ENCODE peak calls at places on chromosomes 2 and 18, in ten cellular contexts. N is BJ, A is fibroblast of mammary gland, P is SK-N-SH, H is endothelial cell, L is lung, I is pancreas, M is A549, F is breast epithelium, K is GM13977. J is an unnamed sample.

GRCh38 chr2:12824304-12824761 is 107.6 kb downstream of the TRIB2 start:
- DNase-seq in F (no peak), K (no peak), N (no peak), M (no peak), P (no peak), A (peak; percentile 34), I (no peak), H (no peak), L (peak; percentile 35), J (no peak)

GRCh38 chr18:41075212-41075611 is 879.8 kb upstream of the PIK3C3 start:
- DNase-seq in M (no peak), K (no peak), A (peak; percentile 67), L (no peak), N (peak; percentile 40), I (no peak), H (no peak), P (no peak), F (no peak), J (peak; percentile 30)

GRCh38 chr2:28199995-28200394 is 192.7 kb upstream of the FOSL2 start:
- DNase-seq in H (no peak), K (no peak), A (peak; percentile 20), I (no peak), N (no peak), M (no peak), L (no peak), P (no peak), F (no peak), J (no peak)

GRCh38 chr18:24459772-24460171 is 665 bp upstream of the HRH4 start:
- DNase-seq in H (no peak), I (no peak), L (no peak), P (no peak), K (no peak), F (no peak), A (no peak), N (no peak), M (no peak), J (no peak)

GRCh38 chr18:74708169-74708568 is 110.5 kb downstream of the ZNF407 start:
- DNase-seq in L (no peak), A (no peak), F (no peak), K (no peak), H (no peak), N (no peak), I (no peak), M (no peak), P (no peak), J (no peak)

GRCh38 chr2:182897137-182897536 is 30.7 kb upstream of the FRZB start:
- DNase-seq in K (no peak), M (no peak), F (no peak), H (no peak), P (no peak), A (peak; percentile 91), L (no peak), I (no peak), N (no peak), J (no peak)

GRCh38 chr18:44799422-44800421 is 119.0 kb downstream of the SETBP1 start:
- DNase-seq in L (no peak), N (no peak), K (no peak), F (no peak), A (no peak), H (no peak), M (no peak), I (peak; percentile 53), P (no peak), J (no peak)

GRCh38 chr2:16405551-16405950 is 260.1 kb downstream of the CYRIA start:
- DNase-seq in F (no peak), I (no peak), L (no peak), N (no peak), P (no peak), A (no peak), M (no peak), K (no peak), H (no peak), J (no peak)

GRCh38 chr2:136319227-136319626 is 201.3 kb upstream of the CXCR4 start:
- DNase-seq in N (no peak), M (no peak), A (no peak), I (no peak), H (no peak), F (no peak), K (no peak), P (no peak), L (no peak), J (no peak)

GRCh38 chr2:136323935-136324334 is 206.0 kb upstream of the CXCR4 start:
- DNase-seq in H (no peak), M (no peak), A (no peak), I (no peak), K (no peak), N (no peak), P (no peak), F (no peak), L (no peak), J (no peak)

GRCh38 chr2:136322436-136322835 is 204.5 kb upstream of the CXCR4 start:
- DNase-seq in F (no peak), K (no peak), N (no peak), I (no peak), P (no peak), M (no peak), L (no peak), A (no peak), H (no peak), J (no peak)

GRCh38 chr2:136323212-136323611 is 205.3 kb upstream of the CXCR4 start:
- DNase-seq in A (no peak), L (no peak), N (no peak), I (no peak), M (no peak), K (no peak), F (no peak), H (no peak), P (no peak), J (no peak)

DNA sequence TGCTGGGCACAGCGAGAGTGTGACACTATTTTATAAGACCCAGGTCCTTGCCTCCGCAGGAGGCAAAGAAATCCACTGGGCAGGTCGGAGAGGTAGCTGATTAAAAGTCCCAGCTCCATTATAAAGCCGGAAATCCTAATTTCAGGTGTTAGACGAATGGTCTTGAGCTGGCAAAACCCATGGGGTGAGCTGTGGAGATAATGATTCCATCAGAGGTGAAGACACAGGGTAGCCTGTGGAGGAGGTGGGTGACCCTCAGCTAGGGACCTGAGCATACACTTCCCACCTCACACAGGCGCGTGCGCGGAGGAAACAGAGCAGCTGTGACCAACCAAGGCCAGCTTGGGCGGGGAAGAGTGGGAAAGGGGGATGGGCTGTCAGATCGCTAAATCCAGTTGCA is 201.7 kb upstream of the CXCR4 start:
- DNase-seq in K (no peak), H (no peak), I (no peak), A (no peak), F (no peak), M (no peak), P (no peak), N (no peak), L (no peak), J (no peak)
- TF ChIP-seq CTCF in K (no peak), H (no peak), I (no peak), A (no peak), F (no peak), M (no peak), P (no peak), N (no peak), L (no peak), J (no peak)

DNA sequence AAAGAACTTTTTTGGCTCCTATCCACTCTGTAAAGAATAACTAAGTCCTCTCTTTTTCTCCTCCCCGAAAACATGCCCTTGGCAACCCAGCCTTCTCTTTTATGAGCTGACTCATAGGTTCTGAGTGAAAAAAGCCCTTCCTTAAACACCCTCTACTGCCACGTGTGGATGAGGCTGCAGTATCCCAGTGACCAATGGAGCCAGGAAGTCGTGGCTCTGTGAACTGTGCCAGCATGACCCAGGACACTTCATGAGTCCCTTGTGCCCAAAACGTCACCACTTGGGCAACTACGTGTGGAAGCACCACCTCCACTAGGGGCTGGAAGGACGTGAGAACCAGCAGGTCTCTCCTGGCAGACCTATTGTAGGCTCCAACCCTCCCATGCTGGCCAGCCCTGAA is 349.6 kb downstream of the TNS1 start:
- DNase-seq in I (no peak), P (no peak), F (peak; percentile 81), H (no peak), M (peak; percentile 58), N (peak; percentile 95), L (peak; percentile 40), K (no peak), A (peak; percentile 88), J (no peak)
- TF ChIP-seq CTCF in I (no peak), P (peak; percentile 14), F (peak; percentile 35), H (no peak), M (no peak), N (peak; percentile 40), L (no peak), K (no peak), A (no peak), J (no peak)

GRCh38 chr2:195756218-195756941 is 99.4 kb downstream of the SLC39A10 start:
- DNase-seq in A (peak; percentile 36), H (no peak), N (no peak), F (no peak), M (no peak), I (no peak), P (no peak), L (no peak), K (no peak), J (no peak)

GRCh38 chr2:195758846-195759245 is 101.8 kb downstream of the SLC39A10 start:
- DNase-seq in H (no peak), I (no peak), K (no peak), F (no peak), L (no peak), N (no peak), M (no peak), P (no peak), A (no peak), J (no peak)

GRCh38 chr2:195763866-195764265 is 106.8 kb downstream of the SLC39A10 start:
- DNase-seq in N (no peak), K (no peak), L (no peak), I (no peak), M (no peak), A (peak; percentile 36), F (no peak), H (no peak), P (no peak), J (no peak)

GRCh38 chr2:195759877-195760276 is 102.9 kb downstream of the SLC39A10 start:
- DNase-seq in H (no peak), I (no peak), L (no peak), P (no peak), K (no peak), N (no peak), A (no peak), M (no peak), F (no peak), J (no peak)
- TF ChIP-seq CTCF in H (no peak), I (no peak), L (no peak), P (no peak), K (no peak), N (no peak), A (no peak), M (no peak), F (no peak), J (no peak)

GRCh38 chr18:22169011-22169888 is at the start of gene GATA6:
- DNase-seq in M (peak; percentile 75), L (peak; percentile 94), I (peak; percentile 98), A (peak; percentile 81), F (peak; percentile 55), N (no peak), P (peak; percentile 69), K (peak; percentile 85), H (peak; percentile 76), J (no peak)

GRCh38 chr18:22169889-22170420 is 566 bp downstream of the GATA6 start:
- DNase-seq in N (no peak), K (peak; percentile 58), F (no peak), M (no peak), P (peak; percentile 32), I (no peak), A (peak; percentile 42), L (no peak), H (no peak), J (no peak)

GRCh38 chr18:22167471-22168151 is 1.8 kb upstream of the GATA6 start:
- DNase-seq in I (no peak), N (no peak), K (peak; percentile 45), M (peak; percentile 41), A (no peak), F (no peak), H (peak; percentile 43), P (peak; percentile 40), L (no peak), J (no peak)

GRCh38 chr18:22167091-22167470 is 2.3 kb upstream of the GATA6 start:
- DNase-seq in I (no peak), M (peak; percentile 5), F (no peak), N (no peak), P (no peak), A (no peak), L (no peak), K (no peak), H (peak; percentile 28), J (no peak)

GRCh38 chr18:22168360-22168921 is 948 bp upstream of the GATA6 start:
- DNase-seq in I (no peak), M (peak; percentile 60), L (no peak), A (no peak), P (peak; percentile 41), K (peak; percentile 45), H (peak; percentile 56), F (no peak), N (no peak), J (no peak)
- TF ChIP-seq CTCF in I (no peak), M (no peak), L (no peak), A (no peak), P (peak; percentile 19), K (no peak), H (no peak), F (no peak), N (peak; percentile 11), J (no peak)

J was measured in MM.1S.